ENCODE peak calls at places on chromosomes 6 and 20, in four cellular contexts. O, T, D and G are unnamed samples.

GRCh38 chr6:98335594-98335993 is 498.8 kb upstream of the POU3F2 start:
- DNase-seq in D (no peak), T (no peak), O (no peak), G (no peak)

GRCh38 chr20:53911301-53911700 is 159.1 kb downstream of the BCAS1 start:
- DNase-seq in D (no peak), T (no peak), O (no peak), G (no peak)

GRCh38 chr6:27870486-27870885 is 41.7 kb downstream of the OR2B2 start:
- DNase-seq in O (no peak), T (no peak), D (no peak), G (no peak)

GRCh38 chr6:139355172-139355571 is 19.3 kb downstream of the CITED2 start:
- DNase-seq in O (no peak), D (no peak), T (no peak), G (no peak)

GRCh38 chr6:135181333-135182119 is 418 bp downstream of the MYB start:
- DNase-seq in O (no peak), D (no peak), T (no peak), G (no peak)

GRCh38 chr20:32763202-32763999 is 1.2 kb downstream of the DNMT3B start:
- DNase-seq in O (no peak), T (no peak), D (no peak), G (no peak)

GRCh38 chr20:5180933-5181332 is 54.1 kb downstream of the CDS2 start:
- DNase-seq in T (peak), O (no peak), D (no peak), G (no peak)

GRCh38 chr20:34515484-34516037 is 661 bp upstream of the DYNLRB1 start:
- DNase-seq in D (no peak), T (peak), O (no peak), G (peak)

GRCh38 chr20:57653910-57654309 is 33.7 kb upstream of the ZBP1 start:
- DNase-seq in T (no peak), D (no peak), O (no peak), G (no peak)

GRCh38 chr6:170455335-170455979 is 97.7 kb downstream of the PSMB1 start:
- DNase-seq in D (no peak), T (no peak), O (no peak), G (no peak)

GRCh38 chr6:170453586-170454511 is 99.3 kb downstream of the PSMB1 start:
- DNase-seq in T (no peak), D (no peak), O (no peak), G (no peak)

GRCh38 chr6:170456886-170457698 is 96.0 kb downstream of the PSMB1 start:
- DNase-seq in D (no peak), T (no peak), O (no peak), G (no peak)

GRCh38 chr6:170454512-170455285 is 98.4 kb downstream of the PSMB1 start:
- DNase-seq in T (no peak), O (no peak), D (no peak), G (no peak)

DNA sequence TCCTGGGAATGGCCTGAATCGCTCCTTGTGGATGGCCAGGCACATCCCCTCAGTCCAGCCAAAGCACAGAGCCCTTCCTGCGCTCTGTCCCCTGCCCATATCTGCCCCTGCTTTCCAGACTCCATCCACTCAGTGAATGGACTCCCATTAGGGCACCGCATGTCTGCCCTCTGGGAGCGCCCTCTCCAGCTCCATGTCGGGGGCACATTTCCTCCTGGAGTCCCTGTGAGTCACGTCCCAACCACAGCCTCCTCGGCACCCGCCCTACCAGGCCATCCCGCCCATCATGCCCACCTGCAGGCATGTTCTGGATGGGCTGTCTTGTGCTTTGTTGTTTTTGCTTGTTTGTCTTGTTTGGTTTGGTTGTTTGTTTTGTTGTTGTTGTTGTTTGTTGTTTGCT is 96.8 kb downstream of the PSMB1 start:
- DNase-seq in D (no peak), O (no peak), T (no peak), G (no peak)
- H3K4me3 ChIP-seq in D (no peak), O (no peak), T (no peak), G (no peak)

GRCh38 chr6:156825475-156825874 is 48.3 kb downstream of the ARID1B start:
- DNase-seq in D (no peak), T (no peak), O (no peak), G (no peak)
- H3K27ac ChIP-seq in D (no peak), T (no peak), O (no peak), G (no peak)

DNA sequence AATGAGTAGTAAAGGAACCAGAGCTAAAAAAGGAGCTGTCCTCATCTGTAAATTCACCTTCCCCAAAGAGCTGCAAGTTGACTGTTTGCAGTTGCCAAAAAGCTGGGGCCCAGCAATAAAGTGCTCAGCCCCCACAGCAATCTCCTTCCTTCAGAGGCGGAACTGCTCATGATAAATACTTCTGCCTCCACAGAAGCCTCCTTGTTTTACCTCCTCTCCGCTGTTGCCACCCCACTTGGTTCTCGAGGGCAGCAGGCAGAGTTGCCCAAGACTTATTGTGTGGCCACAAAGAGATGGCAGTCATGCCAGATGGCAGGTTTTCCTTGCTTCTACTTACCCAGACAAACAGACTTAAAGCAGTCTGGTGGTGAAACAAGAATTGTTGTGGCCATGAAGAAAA is 66.3 kb downstream of the SLX4IP start:
- DNase-seq in O (no peak), T (no peak), D (no peak), G (no peak)
- H3K4me3 ChIP-seq in O (no peak), T (no peak), D (no peak), G (no peak)

GRCh38 chr6:154650351-154650750 is 82.9 kb upstream of the SCAF8 start:
- DNase-seq in O (no peak), T (no peak), D (no peak), G (no peak)
- H3K27ac ChIP-seq in O (no peak), T (no peak), D (no peak), G (no peak)

GRCh38 chr6:92507552-92507951 is 911.8 kb downstream of the EPHA7 start:
- DNase-seq in D (no peak), T (no peak), O (no peak), G (no peak)
- H3K4me3 ChIP-seq in D (no peak), T (no peak), O (no peak), G (no peak)